ENCODE peak calls at places on chromosomes 3 and 15, in six cellular contexts. V is uterus; C is breast epithelium; O is Peyer's patch; E is NT2/D1; K is CD4-positive, alpha-beta memory T cell. P is an unnamed sample.

GRCh38 chr3:111584724-111585123 is 10.4 kb downstream of the ZBED2 start:
- DNase-seq in V (no peak), C (no peak), K (no peak), E (no peak), O (no peak), P (no peak)

GRCh38 chr3:5186854-5187151 is 704 bp upstream of the EDEM1 start:
- DNase-seq in C (no peak), K (no peak), E (peak; percentile 6), O (no peak), V (no peak), P (no peak)

GRCh38 chr15:89143503-89144162 is 55.4 kb downstream of the ABHD2 start:
- DNase-seq in V (no peak), E (no peak), C (no peak), K (peak; percentile 11), O (no peak), P (no peak)

GRCh38 chr15:47326506-47326905 is 390.8 kb upstream of the SEMA6D start:
- DNase-seq in E (no peak), K (no peak), O (no peak), V (no peak), C (no peak), P (no peak)

GRCh38 chr15:65194826-65195541 is 9.8 kb upstream of the CLPX start:
- DNase-seq in K (no peak), O (no peak), C (peak; percentile 30), V (peak; percentile 46), E (no peak), P (no peak)

GRCh38 chr3:171781711-171782127 is 28.6 kb downstream of the PLD1 start:
- DNase-seq in C (no peak), V (no peak), K (no peak), E (no peak), O (no peak), P (no peak)

GRCh38 chr15:83380026-83380425 is 67.1 kb upstream of the SH3GL3 start:
- DNase-seq in O (no peak), E (no peak), V (no peak), K (no peak), C (no peak), P (no peak)

GRCh38 chr3:166190360-166190759 is 353.1 kb upstream of the BCHE start:
- DNase-seq in O (no peak), K (no peak), C (no peak), V (no peak), E (no peak), P (no peak)

GRCh38 chr3:193207290-193207689 is 33.7 kb upstream of the PLAAT1 start:
- DNase-seq in C (no peak), E (no peak), K (no peak), O (no peak), V (no peak), P (no peak)

GRCh38 chr15:70121656-70122297 is 24.1 kb upstream of the TLE3 start:
- DNase-seq in C (no peak), O (peak; percentile 31), K (no peak), E (no peak), V (peak; percentile 84), P (no peak)

GRCh38 chr3:39432342-39432741 is 25.8 kb downstream of the RPSA start:
- DNase-seq in K (no peak), O (no peak), V (no peak), E (no peak), C (no peak), P (no peak)

GRCh38 chr3:143718463-143718862 is 129.8 kb downstream of the SLC9A9 start:
- DNase-seq in V (no peak), O (no peak), K (no peak), E (no peak), C (no peak), P (no peak)

GRCh38 chr3:96449803-96450202 is 364.6 kb upstream of the EPHA6 start:
- DNase-seq in E (no peak), V (no peak), K (no peak), C (no peak), O (no peak), P (no peak)

GRCh38 chr3:122892118-122892517 is 97.2 kb downstream of the SLC49A4 start:
- DNase-seq in K (no peak), V (no peak), E (no peak), O (no peak), C (no peak), P (no peak)

DNA sequence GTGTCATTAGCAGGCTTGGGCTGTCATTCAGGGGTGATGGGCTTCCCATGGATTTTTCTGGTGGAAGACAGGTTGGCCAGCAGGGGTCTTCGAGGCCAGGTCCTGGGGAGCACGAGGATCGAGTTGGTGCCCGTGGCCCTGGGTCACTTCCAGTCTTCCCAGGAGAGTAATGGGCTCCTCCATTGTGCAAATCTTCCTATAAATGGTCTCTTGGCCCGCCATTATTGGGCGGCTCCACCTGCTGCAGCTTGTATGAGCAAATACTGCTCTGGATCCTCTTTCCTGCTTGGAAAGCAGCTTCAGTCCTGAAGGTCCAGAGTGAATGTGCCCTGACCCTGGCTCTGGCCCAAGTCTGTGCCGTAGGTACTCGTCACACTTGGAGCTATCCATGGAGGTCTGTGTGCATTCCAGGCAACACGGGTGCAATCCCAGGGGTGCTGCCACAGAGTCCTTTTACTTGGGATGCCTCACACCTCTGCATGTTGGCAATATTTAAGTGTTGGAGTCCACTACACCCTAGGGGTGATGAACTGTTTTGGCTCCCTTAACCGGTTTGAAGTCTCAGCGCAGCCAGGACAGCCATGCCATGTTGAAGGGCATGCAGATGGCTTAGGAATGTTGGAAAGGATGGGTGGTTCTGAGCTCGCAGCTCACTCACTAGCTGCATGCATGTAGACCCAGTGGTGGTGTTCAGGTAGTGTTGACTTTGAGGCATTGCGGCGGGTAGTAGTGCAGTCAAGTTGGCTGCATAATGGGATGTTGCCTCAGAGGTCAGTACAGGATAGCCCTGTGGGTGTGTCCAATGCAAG is 97.6 kb downstream of the SNRPN start:
- DNase-seq in E (no peak), K (no peak), V (peak; percentile 11), O (no peak), C (peak; percentile 10), P (no peak)
- H3K9me3 ChIP-seq in E (peaks cover 99% of the 10 kb centered on the region), K (peaks cover 15% of the 10 kb centered on the region), V (no peaks in the 10 kb centered on the region), O (peaks cover 12% of the 10 kb centered on the region), C (peaks cover 98% of the 10 kb centered on the region), P (peaks cover 81% of the 10 kb centered on the region)

GRCh38 chr15:71414778-71415177 is 299.5 kb downstream of the THSD4 start:
- DNase-seq in E (no peak), C (no peak), V (no peak), K (no peak), O (no peak), P (no peak)
- H3K9me3 ChIP-seq in E (no peaks in the 10 kb centered on the region), C (no peaks in the 10 kb centered on the region), V (no peaks in the 10 kb centered on the region), K (no peaks in the 10 kb centered on the region), O (no peaks in the 10 kb centered on the region), P (no peaks in the 10 kb centered on the region)

GRCh38 chr15:25092661-25093060 is 137.9 kb downstream of the SNRPN start:
- DNase-seq in E (no peak), K (no peak), V (no peak), O (no peak), C (no peak), P (no peak)
- H3K9me3 ChIP-seq in E (no peaks in the 10 kb centered on the region), K (no peaks in the 10 kb centered on the region), V (no peaks in the 10 kb centered on the region), O (no peaks in the 10 kb centered on the region), C (peaks cover 87% of the 10 kb centered on the region), P (peaks cover 90% of the 10 kb centered on the region)

GRCh38 chr3:1824359-1824758 is 274.3 kb upstream of the CNTN4 start:
- DNase-seq in O (no peak), V (no peak), E (no peak), K (no peak), C (no peak), P (no peak)
- H3K9me3 ChIP-seq in O (no peaks in the 10 kb centered on the region), V (no peaks in the 10 kb centered on the region), E (no peaks in the 10 kb centered on the region), K (no peaks in the 10 kb centered on the region), C (no peaks in the 10 kb centered on the region), P (no peaks in the 10 kb centered on the region)

GRCh38 chr3:118447326-118447725 is 587.3 kb downstream of the IGSF11 start:
- DNase-seq in E (no peak), K (no peak), O (no peak), C (no peak), V (no peak), P (no peak)
- H3K9me3 ChIP-seq in E (peaks cover 6% of the 10 kb centered on the region), K (no peaks in the 10 kb centered on the region), O (no peaks in the 10 kb centered on the region), C (no peaks in the 10 kb centered on the region), V (no peaks in the 10 kb centered on the region), P (no peaks in the 10 kb centered on the region)

GRCh38 chr3:73835945-73836344 is 211.2 kb upstream of the PDZRN3 start:
- DNase-seq in O (no peak), E (no peak), K (no peak), V (no peak), C (no peak), P (no peak)
- H3K9me3 ChIP-seq in O (no peaks in the 10 kb centered on the region), E (peaks cover 23% of the 10 kb centered on the region), K (no peaks in the 10 kb centered on the region), V (no peaks in the 10 kb centered on the region), C (peaks cover 8% of the 10 kb centered on the region), P (peaks cover 11% of the 10 kb centered on the region)

GRCh38 chr15:25022233-25022632 is 67.4 kb downstream of the SNRPN start:
- DNase-seq in O (no peak), K (no peak), C (no peak), E (no peak), V (no peak), P (no peak)

DNA sequence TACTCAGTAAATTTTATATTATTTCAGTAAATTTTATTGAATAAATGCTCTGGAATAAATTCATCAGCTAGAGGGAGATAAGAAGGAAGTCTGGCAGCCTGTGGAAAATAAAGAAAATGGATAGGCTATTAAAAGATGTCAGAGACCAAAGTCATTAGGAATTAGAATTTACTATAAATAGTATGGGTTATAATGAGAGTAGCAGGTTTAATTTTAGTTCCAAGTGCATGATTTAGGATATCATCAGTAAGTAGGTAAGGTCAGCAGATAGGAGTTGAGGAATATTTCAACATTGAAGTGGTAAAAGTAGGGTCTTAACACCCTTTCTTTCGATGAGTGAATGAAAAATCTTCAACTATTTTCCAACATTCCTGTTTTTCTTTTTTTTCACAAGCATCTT is 64.6 kb downstream of the SNRPN start:
- DNase-seq in V (no peak), E (no peak), O (no peak), C (no peak), K (no peak), P (no peak)
- H3K9me3 ChIP-seq in V (no peaks in the 10 kb centered on the region), E (no peaks in the 10 kb centered on the region), O (no peaks in the 10 kb centered on the region), C (peaks cover 30% of the 10 kb centered on the region), K (no peaks in the 10 kb centered on the region), P (peaks cover 62% of the 10 kb centered on the region)

GRCh38 chr3:40532252-40532651 is 7.5 kb downstream of the ZNF621 start:
- DNase-seq in K (no peak), E (no peak), C (no peak), O (no peak), V (no peak), P (no peak)

GRCh38 chr3:40528426-40528825 is 3.7 kb downstream of the ZNF621 start:
- DNase-seq in K (no peak), C (no peak), O (no peak), V (no peak), E (no peak), P (no peak)

DNA sequence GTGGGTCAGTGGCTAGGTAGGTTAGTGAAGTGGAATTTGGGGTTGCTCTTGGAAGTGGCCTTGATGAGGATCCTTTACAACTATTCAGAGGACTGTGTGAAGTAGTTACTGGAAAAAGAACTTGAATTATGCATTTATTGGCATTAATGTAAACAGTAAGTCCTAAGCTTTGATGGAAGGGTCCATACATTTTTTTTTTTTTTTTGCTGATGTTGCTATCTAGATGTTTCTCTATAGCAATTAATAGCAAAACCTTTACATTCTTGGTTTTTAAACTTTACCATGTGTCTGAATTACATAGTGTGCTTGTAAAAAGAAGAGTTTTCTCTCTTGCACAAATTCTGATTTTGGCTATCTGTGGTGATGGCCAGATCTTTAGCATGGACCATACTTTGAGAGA is 9.5 kb downstream of the ZNF621 start:
- DNase-seq in E (no peak), V (no peak), K (no peak), C (no peak), O (no peak), P (no peak)
- H3K9me3 ChIP-seq in E (peaks cover 40% of the 10 kb centered on the region), V (no peaks in the 10 kb centered on the region), K (no peaks in the 10 kb centered on the region), C (peaks cover 36% of the 10 kb centered on the region), O (no peaks in the 10 kb centered on the region), P (peaks cover 9% of the 10 kb centered on the region)

GRCh38 chr15:25175789-25176615 is 221.2 kb downstream of the SNRPN start:
- DNase-seq in O (peak; percentile 2), V (peak; percentile 6), E (no peak), C (peak; percentile 13), K (no peak), P (no peak)
- H3K9me3 ChIP-seq in O (no peaks in the 10 kb centered on the region), V (no peaks in the 10 kb centered on the region), E (peaks cover 37% of the 10 kb centered on the region), C (peaks cover 94% of the 10 kb centered on the region), K (no peaks in the 10 kb centered on the region), P (peaks cover 4% of the 10 kb centered on the region)